ENCODE peak calls at places on chromosomes 11 and 22, in nine cellular contexts. S is A549, Z is HCT116, V is HepG2, X is SK-N-SH, B is GM12878, J is GM23338, C is Panc1, F is K562. Q is an unnamed sample.

GRCh38 chr11:48063424-48063978 is 83.1 kb downstream of the PTPRJ start:
- DNase-seq in S (peak), Z (peak), V (no peak), X (no peak), B (no peak), J (no peak), C (no peak), F (no peak), Q (no peak)

GRCh38 chr11:123195182-123196059 is at the start of gene CLMP:
- DNase-seq in S (peak), Z (no peak), V (no peak), X (peak), B (no peak), J (peak), C (no peak), F (no peak), Q (no peak)

GRCh38 chr11:83711035-83711630 is 425.0 kb upstream of the CCDC90B start:
- DNase-seq in S (no peak), Z (no peak), V (peak), X (no peak), B (no peak), J (no peak), C (no peak), F (no peak), Q (no peak)

GRCh38 chr11:134439181-134439580 is 27.1 kb upstream of the B3GAT1 start:
- DNase-seq in S (no peak), Z (no peak), V (no peak), X (no peak), B (no peak), J (no peak), C (no peak), F (no peak), Q (no peak)

GRCh38 chr11:70377645-70378044 is 20.7 kb upstream of the CTTN start:
- DNase-seq in S (no peak), Z (no peak), V (no peak), X (no peak), B (no peak), J (no peak), C (no peak), F (no peak), Q (no peak)

GRCh38 chr11:69915501-69916250 is 96.5 kb upstream of the FGF3 start:
- DNase-seq in S (peak), Z (peak), V (peak), X (peak), B (no peak), J (peak), C (no peak), F (peak), Q (peak)

GRCh38 chr11:12274056-12274455 is 103.3 kb upstream of the PARVA start:
- DNase-seq in S (no peak), Z (no peak), V (no peak), X (no peak), B (no peak), J (no peak), C (no peak), F (no peak), Q (no peak)

GRCh38 chr22:30234786-30235470 is 11.6 kb downstream of the LIF start:
- DNase-seq in S (no peak), Z (no peak), V (no peak), X (no peak), B (no peak), J (no peak), C (no peak), F (no peak), Q (no peak)

GRCh38 chr11:108853864-108854263 is 189.0 kb downstream of the DDX10 start:
- DNase-seq in S (no peak), Z (no peak), V (no peak), X (no peak), B (no peak), J (peak), C (no peak), F (no peak), Q (no peak)

GRCh38 chr22:43921361-43921760 is 2.2 kb upstream of the PNPLA3 start:
- DNase-seq in S (no peak), Z (peak), V (peak), X (no peak), B (no peak), J (no peak), C (peak), F (no peak), Q (no peak)

GRCh38 chr22:49021926-49022815 is 805.5 kb downstream of the BRD1 start:
- DNase-seq in S (no peak), Z (no peak), V (no peak), X (no peak), B (no peak), J (no peak), C (no peak), F (no peak), Q (no peak)

GRCh38 chr22:44151661-44152060 is 29.1 kb upstream of the PARVG start:
- DNase-seq in S (no peak), Z (no peak), V (no peak), X (no peak), B (no peak), J (no peak), C (no peak), F (no peak), Q (no peak)

GRCh38 chr11:108606495-108607160 is 13.1 kb upstream of the EXPH5 start:
- DNase-seq in S (no peak), Z (no peak), V (no peak), X (no peak), B (no peak), J (no peak), C (no peak), F (no peak), Q (no peak)

GRCh38 chr11:8023831-8024555 is 36.9 kb downstream of the EIF3F start:
- DNase-seq in S (no peak), Z (no peak), V (no peak), X (no peak), B (no peak), J (no peak), C (no peak), F (no peak), Q (no peak)

GRCh38 chr11:131052367-131052766 is 136.1 kb upstream of the SNX19 start:
- DNase-seq in S (no peak), Z (no peak), V (no peak), X (no peak), B (no peak), J (no peak), C (no peak), F (no peak), Q (no peak)
- TF ChIP-seq REST in S (no peak), Z (no peak), V (no peak), X (no peak), B (no peak), J (no peak), C (no peak), F (no peak), Q (no peak)

GRCh38 chr22:38755911-38756532 is at the start of gene SUN2:
- DNase-seq in S (peak), Z (no peak), V (peak), X (peak), B (peak), J (peak), C (no peak), F (peak), Q (peak)
- TF ChIP-seq REST in S (no peak), Z (no peak), V (no peak), X (no peak), B (no peak), J (no peak), C (no peak), F (no peak), Q (no peak)

DNA sequence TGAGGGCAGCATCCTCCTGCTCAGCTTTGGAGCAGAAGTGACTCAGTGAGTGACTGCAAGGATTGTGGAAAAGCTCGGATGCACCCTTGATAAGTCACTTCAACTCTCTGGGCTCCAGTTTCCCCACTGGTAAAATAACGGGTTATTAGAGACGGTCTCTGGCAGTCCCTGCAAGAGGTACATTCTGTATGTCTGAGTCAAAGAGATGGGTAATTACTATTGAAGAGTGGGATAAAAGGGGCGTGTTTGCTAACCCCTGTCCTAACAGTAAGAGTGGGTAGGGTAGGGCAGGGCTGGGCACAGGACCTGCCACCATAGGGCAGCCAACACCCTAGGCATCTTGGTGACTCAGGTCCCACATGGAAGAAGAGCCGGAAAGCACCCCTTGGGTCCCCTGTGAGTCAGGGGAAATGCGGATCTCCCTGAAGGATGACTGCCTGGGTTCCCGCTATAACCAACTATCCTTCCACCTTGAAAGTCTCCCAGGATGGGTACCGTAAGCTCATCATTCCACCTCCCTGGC is 7.3 kb upstream of the AHNAK start:
- DNase-seq in S (peak), Z (peak), V (no peak), X (no peak), B (no peak), J (no peak), C (peak), F (no peak), Q (no peak)
- TF ChIP-seq REST in S (no peak), Z (no peak), V (no peak), X (no peak), B (no peak), J (no peak), C (no peak), F (no peak), Q (no peak)

DNA sequence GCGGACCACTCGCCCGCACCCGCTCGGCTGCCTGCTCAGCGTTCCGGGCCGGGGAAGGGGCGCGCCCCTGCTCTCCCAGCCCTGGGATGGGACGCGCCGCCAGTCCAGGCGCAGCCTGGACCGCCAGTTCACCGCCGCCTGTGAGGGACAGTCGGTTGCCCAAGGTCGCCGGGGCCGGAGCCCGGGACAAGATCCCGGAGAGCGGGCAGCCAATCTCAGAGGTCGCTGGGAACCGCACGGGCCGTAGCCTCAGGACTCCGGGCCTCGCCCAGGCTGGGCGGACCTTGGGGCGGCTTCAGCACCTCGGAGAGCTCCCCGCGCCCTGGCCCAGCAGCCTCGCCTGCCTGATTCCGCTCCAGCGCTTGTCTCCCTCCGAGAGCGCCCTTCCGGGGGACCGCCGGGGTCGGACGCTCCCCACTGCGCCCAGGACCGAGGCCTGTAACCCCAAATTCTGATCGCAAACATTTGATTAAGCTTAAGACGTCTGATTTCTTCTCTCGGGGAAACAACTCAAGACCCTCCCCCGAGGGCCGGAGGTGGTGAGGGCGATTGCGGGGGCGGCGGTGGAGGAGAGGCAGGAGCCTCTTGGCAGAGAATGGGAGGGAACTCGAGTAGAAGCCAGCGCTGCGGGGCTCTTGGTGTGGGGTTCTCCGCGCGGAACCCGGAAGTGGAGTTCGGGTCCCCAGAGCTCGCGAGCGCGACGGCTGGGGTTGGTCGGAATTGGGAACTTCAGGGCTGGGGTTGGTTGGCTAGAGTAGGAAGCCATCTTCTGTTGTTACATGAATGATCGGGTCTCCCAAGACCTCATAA is 1.1 kb upstream of the CHRM4 start:
- DNase-seq in S (peak), Z (no peak), V (peak), X (peak), B (no peak), J (peak), C (no peak), F (peak), Q (peak)
- TF ChIP-seq REST in S (peak), Z (peak), V (no peak), X (peak), B (peak), J (peak), C (peak), F (peak), Q (peak)

GRCh38 chr11:116104480-116105174 is 600.4 kb upstream of the CADM1 start:
- DNase-seq in S (no peak), Z (no peak), V (no peak), X (no peak), B (no peak), J (no peak), C (no peak), F (no peak), Q (no peak)
- TF ChIP-seq REST in S (no peak), Z (no peak), V (no peak), X (no peak), B (no peak), J (no peak), C (no peak), F (no peak), Q (no peak)

GRCh38 chr11:78586452-78587046 is 11.9 kb upstream of the NARS2 start:
- DNase-seq in S (peak), Z (no peak), V (no peak), X (peak), B (no peak), J (peak), C (no peak), F (peak), Q (no peak)
- TF ChIP-seq REST in S (no peak), Z (no peak), V (no peak), X (no peak), B (no peak), J (no peak), C (no peak), F (no peak), Q (no peak)

DNA sequence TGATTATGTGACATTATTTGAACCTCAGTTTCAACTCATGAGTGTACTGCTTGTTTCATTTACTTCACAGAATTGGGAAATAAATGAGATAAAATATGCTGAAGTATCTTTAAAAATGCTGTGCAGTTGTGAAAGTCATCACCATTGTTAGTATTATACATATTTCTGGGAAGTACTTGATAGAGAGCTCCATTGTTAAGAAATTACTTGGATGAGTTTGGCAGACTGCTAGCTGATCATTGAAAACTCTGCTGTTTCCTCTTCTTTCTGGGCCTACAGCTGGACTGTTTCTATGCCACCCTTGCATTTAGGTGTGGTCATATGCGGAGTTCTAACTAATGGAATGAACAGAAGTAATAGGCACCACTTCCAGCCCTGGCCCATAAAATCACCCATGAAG is 10.0 kb downstream of the SIK2 start:
- DNase-seq in S (no peak), Z (no peak), V (no peak), X (no peak), B (no peak), J (no peak), C (no peak), F (no peak), Q (no peak)
- TF ChIP-seq REST in S (no peak), Z (no peak), V (no peak), X (no peak), B (no peak), J (no peak), C (no peak), F (no peak), Q (no peak)

DNA sequence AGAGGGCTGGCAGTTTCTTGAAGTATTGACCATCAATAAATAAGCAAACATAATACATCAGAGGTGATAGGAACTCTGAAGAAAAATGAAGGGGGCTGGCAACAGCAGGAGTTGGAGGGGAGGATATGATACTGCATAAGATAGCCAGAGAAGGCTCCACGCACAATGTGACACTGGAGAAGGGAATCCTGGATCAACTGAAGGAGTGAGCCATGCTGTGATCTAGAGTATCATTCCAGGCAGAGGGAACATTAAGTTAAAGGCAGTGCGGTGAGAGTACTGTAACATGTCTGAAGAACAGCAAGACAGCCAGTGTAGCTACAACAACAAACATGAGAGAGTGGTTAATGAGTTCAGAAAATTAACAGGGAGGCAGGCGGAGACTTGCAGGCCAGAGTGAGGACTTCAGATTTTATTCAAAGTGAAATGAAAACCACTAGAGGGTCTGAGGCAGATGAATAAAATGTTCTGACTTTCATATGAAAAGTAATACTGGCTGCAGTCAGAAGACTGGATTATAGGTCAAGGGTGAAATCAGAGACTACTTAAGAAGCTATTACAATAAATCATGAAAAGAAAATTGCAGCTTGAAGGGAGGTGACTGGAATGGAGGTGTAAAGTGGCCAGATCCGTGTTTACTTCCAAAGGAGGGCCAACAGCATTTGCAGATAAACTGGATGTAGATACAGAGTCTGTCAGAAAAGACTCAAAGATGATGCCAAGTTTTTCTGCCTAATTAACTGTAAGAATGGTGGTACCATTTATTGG is 49.4 kb downstream of the RRAS2 start:
- DNase-seq in S (no peak), Z (no peak), V (no peak), X (no peak), B (no peak), J (no peak), C (no peak), F (no peak), Q (no peak)
- TF ChIP-seq REST in S (no peak), Z (no peak), V (no peak), X (no peak), B (no peak), J (no peak), C (no peak), F (no peak), Q (no peak)

DNA sequence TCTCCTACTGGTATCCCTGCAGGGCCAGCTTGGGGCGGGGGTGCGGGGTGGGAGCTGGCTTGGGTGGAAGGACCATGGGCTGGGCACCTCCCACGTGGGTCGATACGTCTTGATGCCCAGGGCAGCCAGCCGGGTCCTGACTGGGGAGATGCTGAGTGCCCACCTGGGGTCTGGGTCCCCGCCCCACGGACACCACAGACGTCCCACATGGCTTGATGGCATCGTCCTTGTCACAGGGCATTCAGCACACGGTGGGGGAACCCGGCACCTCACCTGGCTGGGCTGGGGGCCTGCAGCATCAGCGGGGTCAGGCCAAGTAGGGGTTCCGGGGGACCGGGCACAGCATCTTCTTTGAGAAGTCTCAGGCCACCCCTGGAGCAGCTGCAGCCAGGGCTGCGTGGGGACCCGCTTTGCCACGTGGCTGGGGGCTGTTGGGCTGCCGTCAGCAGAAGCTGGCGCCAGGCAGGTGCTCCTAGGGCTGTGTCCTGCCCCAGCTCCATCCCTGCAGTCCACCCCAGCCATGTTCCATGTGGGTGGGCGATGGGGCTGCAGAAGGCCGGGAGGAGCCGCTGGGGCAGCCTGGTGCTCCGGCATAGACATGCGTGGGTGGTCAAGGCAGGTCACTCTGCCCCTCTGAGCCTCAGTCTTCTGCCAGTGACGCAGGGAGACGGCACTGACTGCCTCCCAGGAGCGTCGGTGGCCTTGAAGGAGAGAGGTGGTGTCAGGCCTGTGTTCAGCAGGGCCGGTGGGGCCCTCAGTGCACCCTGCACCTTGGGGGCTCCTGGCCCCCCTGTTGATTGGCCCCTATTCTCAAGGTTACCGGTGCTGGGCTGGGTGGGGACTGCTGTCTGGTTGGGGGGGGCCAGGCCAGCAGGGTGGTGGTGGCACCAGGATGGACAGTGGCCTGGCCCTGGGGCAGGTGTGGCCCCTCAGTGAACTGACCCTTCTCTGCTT is 8.4 kb downstream of the SELENOO start:
- DNase-seq in S (no peak), Z (no peak), V (no peak), X (no peak), B (no peak), J (no peak), C (no peak), F (no peak), Q (no peak)
- TF ChIP-seq REST in S (no peak), Z (no peak), V (no peak), X (no peak), B (no peak), J (no peak), C (no peak), F (no peak), Q (no peak)

GRCh38 chr11:67522844-67523555 is at the start of gene CABP2:
- DNase-seq in S (no peak), Z (no peak), V (no peak), X (no peak), B (no peak), J (no peak), C (no peak), F (no peak), Q (no peak)

GRCh38 chr11:67521924-67522323 is 1.3 kb downstream of the CABP2 start:
- DNase-seq in S (no peak), Z (no peak), V (no peak), X (no peak), B (no peak), J (no peak), C (no peak), F (no peak), Q (no peak)

GRCh38 chr11:67523556-67524479 is 572 bp upstream of the CABP2 start:
- DNase-seq in S (no peak), Z (no peak), V (no peak), X (no peak), B (no peak), J (no peak), C (no peak), F (no peak), Q (no peak)

GRCh38 chr11:67522338-67522737 is 908 bp downstream of the CABP2 start:
- DNase-seq in S (no peak), Z (no peak), V (no peak), X (no peak), B (no peak), J (no peak), C (no peak), F (no peak), Q (no peak)

DNA sequence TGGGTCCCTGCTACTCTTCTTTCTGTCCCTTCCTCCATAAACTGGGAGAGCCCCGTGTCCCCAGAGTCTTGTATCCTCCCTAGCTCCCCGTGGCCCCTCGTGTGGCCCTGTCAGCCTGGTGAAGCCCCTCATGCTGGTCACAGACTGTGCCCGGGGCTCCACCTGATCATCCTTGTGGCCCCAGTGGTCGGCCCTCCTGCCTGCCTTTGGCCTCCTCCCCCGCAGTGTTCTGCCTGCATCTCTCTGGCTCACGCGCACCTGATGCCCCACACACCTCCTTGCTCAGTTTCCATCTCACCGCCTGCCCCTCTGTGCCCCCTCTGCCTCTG is 1.2 kb upstream of the CABP2 start:
- DNase-seq in S (no peak), Z (no peak), V (no peak), X (no peak), B (no peak), J (no peak), C (no peak), F (no peak), Q (no peak)
- TF ChIP-seq REST in S (no peak), Z (no peak), V (no peak), X (no peak), B (no peak), J (no peak), C (no peak), F (no peak), Q (no peak)

Q was measured in HL-60.